ENCODE peak calls at places on chromosomes 16 and 17, in seven cellular contexts. S is IMR-90, R is mammary epithelial cell, D is OCI-LY7, H is fibroblast of lung, E is PC-3, T is H1. Z is an unnamed sample.

GRCh38 chr17:27106982-27107360 is 186.9 kb upstream of the WSB1 start:
- DNase-seq in R (peak), E (peak), T (no peak), D (no peak), S (no peak), H (no peak), Z (no peak)

GRCh38 chr17:79613195-79613517 is 2.3 kb upstream of the RBFOX3 start:
- DNase-seq in R (no peak), D (no peak), E (no peak), S (no peak), T (no peak), H (no peak), Z (no peak)

GRCh38 chr17:35727635-35728034 is 3.8 kb upstream of the RASL10B start:
- DNase-seq in H (no peak), S (no peak), E (no peak), R (no peak), T (no peak), D (no peak), Z (no peak)

GRCh38 chr16:9099131-9099625 is 7.7 kb downstream of the HAPSTR1 start:
- DNase-seq in R (peak), H (peak), E (peak), D (no peak), S (peak), T (no peak), Z (no peak)

GRCh38 chr16:68843482-68844210 is at the start of gene TANGO6:
- DNase-seq in E (peak), D (peak), R (peak), S (peak), T (peak), H (peak), Z (peak)

GRCh38 chr17:10368561-10368960 is 4.2 kb downstream of the MYH13 start:
- DNase-seq in H (no peak), S (no peak), T (no peak), D (no peak), R (no peak), E (no peak), Z (no peak)

GRCh38 chr17:75892556-75893224 is 4.1 kb downstream of the TRIM65 start:
- DNase-seq in H (no peak), T (no peak), E (no peak), R (no peak), D (no peak), S (no peak), Z (no peak)

GRCh38 chr16:19583665-19584300 is 28.3 kb downstream of the VPS35L start:
- DNase-seq in E (peak), H (peak), R (peak), D (peak), S (peak), T (no peak), Z (peak)

DNA sequence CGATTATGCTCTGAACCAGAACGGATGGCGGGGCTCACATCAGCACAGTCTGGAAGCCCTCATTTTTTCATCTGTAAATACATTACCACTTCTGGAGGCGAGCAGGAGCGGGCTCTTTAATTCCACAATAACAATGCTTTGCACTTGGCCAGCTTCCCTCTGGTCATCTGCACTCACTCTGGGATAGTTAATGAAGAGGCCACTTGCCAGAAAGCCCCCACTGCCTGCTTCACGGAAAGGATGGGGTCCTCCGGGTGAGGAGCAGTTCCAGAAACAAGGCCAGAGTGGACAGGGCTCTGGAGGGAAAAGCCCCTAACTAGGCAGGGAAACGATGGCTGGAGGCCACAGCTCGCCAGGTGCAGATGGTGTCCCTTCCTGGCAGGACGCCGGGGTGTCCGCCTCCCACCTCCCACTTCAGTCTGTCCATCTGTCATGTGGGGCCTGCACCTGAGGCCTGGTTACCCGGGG is 13.1 kb upstream of the BCAR1 start:
- DNase-seq in H (no peak), D (no peak), E (no peak), T (no peak), S (peak), R (no peak), Z (peak)
- H3K4me2 ChIP-seq in H (peak), D (peak), E (peak), T (peak), S (peak), R (peak), Z (peak)

DNA sequence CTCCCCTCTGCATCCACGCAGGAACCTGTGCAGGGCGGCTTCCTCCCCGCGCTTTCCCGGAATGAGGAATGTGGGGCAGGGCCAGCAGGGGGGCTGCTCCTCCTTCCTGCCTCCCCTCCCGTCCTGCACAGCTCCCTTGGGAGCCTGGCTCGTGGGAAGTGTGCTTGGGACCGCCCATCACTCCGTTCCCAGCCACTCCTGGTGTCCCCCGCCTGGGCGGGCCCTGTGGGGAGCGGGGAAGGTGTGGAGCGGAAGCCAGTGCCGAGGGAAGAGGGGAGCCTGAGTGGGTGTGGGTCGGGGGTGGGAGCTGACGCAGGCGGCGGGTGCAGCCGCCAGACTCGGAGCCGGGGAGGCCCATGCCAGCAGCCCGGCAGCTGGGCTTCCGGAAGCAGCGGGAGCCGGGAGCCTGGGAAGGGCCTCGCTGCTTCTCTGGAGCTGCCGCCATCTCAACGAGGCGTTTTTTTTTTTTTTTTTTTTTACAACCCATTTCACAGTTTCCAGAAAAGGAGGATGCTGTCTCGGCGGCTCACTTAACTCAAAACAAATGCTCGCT is 24.2 kb downstream of the BAHCC1 start:
- DNase-seq in E (peak), D (no peak), S (peak), T (no peak), R (peak), H (peak), Z (peak)
- H3K4me3 ChIP-seq in E (peak), D (no peak), S (no peak), T (no peak), R (no peak), H (peak), Z (peak)

DNA sequence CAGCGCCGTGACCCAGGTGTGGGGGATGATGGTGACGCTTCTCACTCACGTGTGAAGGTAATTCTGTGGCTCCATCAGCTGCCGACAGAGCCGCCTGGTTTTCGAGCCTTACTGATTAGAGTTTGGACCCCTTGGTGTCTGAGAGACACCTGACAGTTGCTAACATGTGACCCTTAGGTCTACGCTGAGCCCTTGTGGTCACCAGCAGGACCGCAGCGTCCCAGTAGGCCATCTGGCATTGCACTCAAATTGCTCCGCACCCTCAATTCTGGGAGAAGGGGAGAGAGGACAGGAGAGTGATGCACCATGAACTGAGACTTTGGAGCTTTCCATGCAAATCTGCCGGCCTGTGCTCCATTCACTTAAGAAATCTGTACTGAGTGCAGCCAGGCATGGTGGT is 2.5 kb downstream of the FLYWCH1 start:
- DNase-seq in T (no peak), H (no peak), D (no peak), E (no peak), S (no peak), R (no peak), Z (no peak)
- H3K4me2 ChIP-seq in T (no peak), H (no peak), D (no peak), E (no peak), S (no peak), R (no peak), Z (no peak)

GRCh38 chr17:66964930-66965800 is 658 bp downstream of the CACNG4 start:
- DNase-seq in D (no peak), R (no peak), T (no peak), H (no peak), S (no peak), E (peak), Z (peak)

GRCh38 chr17:66968916-66969315 is 4.4 kb downstream of the CACNG4 start:
- DNase-seq in H (no peak), D (no peak), E (no peak), T (no peak), R (no peak), S (no peak), Z (no peak)

GRCh38 chr17:66965801-66966528 is 1.5 kb downstream of the CACNG4 start:
- DNase-seq in H (no peak), T (no peak), S (no peak), E (peak), D (no peak), R (no peak), Z (no peak)

GRCh38 chr17:66967867-66968543 is 3.5 kb downstream of the CACNG4 start:
- DNase-seq in E (no peak), R (no peak), D (no peak), T (no peak), S (no peak), H (no peak), Z (no peak)

DNA sequence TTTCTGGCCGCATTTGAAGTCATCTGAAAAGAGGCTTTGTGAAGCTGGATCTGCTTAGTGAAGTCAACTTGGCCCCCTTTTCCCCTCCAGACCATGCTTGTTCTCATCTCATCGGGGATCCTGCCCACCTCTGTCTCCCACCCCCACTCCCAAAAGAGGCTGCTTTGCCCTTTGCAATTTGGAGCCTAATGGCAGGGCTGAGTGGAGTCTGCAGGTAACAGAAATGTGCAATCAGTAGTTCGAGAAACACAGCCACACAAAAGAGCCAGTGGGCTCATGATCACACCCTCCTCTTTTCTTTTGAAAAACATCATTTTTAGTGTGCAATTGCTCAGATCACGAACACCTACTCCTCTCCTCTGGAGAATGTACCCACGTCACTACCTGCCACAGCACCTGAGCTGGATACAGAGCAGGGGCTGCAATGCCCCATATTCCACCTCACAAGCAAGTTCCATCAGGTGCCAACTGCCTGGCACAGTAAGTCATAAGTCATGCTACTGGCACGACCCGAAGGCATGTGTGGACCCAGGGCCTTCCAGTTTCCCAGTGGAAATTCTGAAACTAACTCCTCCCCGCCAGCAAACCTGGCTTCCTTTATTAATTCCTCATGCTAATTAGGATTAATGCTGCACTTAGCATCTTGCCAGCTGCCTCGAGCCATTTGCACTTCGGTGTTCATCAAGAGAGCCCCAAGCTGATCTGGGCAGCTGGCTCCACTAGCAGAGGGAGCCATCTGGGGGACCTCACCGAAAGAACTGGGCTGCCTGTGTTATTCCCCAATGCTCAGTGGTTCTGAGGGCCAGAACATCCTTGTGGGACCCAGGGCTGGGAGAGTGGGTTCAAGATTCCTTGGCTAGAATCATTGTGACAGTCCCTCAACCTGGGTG is 2.3 kb downstream of the CACNG4 start:
- DNase-seq in H (no peak), D (no peak), R (no peak), E (no peak), T (no peak), S (no peak), Z (peak)
- H3K4me3 ChIP-seq in H (no peak), D (no peak), R (no peak), E (peak), T (peak), S (no peak), Z (peak)

GRCh38 chr17:4590981-4591453 is 6.7 kb downstream of the SMTNL2 start:
- DNase-seq in S (no peak), R (no peak), E (no peak), H (no peak), D (no peak), T (no peak), Z (no peak)
- H3K4me2 ChIP-seq in S (no peak), R (no peak), E (no peak), H (no peak), D (no peak), T (no peak), Z (no peak)

GRCh38 chr17:77323413-77324171 is 182.8 kb downstream of the SEC14L1 start:
- DNase-seq in S (peak), R (no peak), H (peak), T (no peak), E (peak), D (peak), Z (peak)

GRCh38 chr17:77320501-77321256 is 179.9 kb downstream of the SEC14L1 start:
- DNase-seq in T (no peak), S (no peak), R (peak), E (no peak), H (no peak), D (no peak), Z (peak)

GRCh38 chr17:77322284-77322533 is 181.4 kb downstream of the SEC14L1 start:
- DNase-seq in S (no peak), T (no peak), D (no peak), E (no peak), R (no peak), H (no peak), Z (no peak)

GRCh38 chr17:77324227-77324626 is 183.5 kb downstream of the SEC14L1 start:
- DNase-seq in S (no peak), T (no peak), E (no peak), H (no peak), R (no peak), D (peak), Z (peak)

GRCh38 chr17:77322534-77323412 is 182.0 kb downstream of the SEC14L1 start:
- DNase-seq in E (peak), D (peak), T (no peak), H (peak), S (peak), R (peak), Z (peak)
- H3K4me3 ChIP-seq in E (peak), D (peak), T (no peak), H (peak), S (peak), R (peak), Z (peak)